ENCODE peak calls at places on chromosomes 6 and 20, in ten cellular contexts. One of them, this sample, is unnamed.

GRCh38 chr6:37550436-37550835 is 50.7 kb upstream of the CCDC167 start:
- DNase-seq in amniotic stem cell: no peak
- DNase-seq in activated CD4-positive, alpha-beta T cell treated with anti-CD3 and anti-CD28 coated beads, Interleukin-2, amount 50 U/mL, for 1 hour: no peak
- DNase-seq in EL: peak; percentile 59
- DNase-seq in effector CD4-positive, alpha-beta T cell: no peak
- DNase-seq in NCI-H446: peak; percentile 27
- DNase-seq in Kasumi-1: no peak
- DNase-seq in suprapubic skin: no peak
- DNase-seq in activated CD4-positive, CD25-positive, alpha-beta regulatory T cell: no peak
- DNase-seq in astrocyte of the spinal cord: peak; percentile 43
- DNase-seq in this sample: no peak

GRCh38 chr20:25484911-25485511 is 77.5 kb downstream of the GINS1 start:
- DNase-seq in amniotic stem cell: no peak
- DNase-seq in activated CD4-positive, alpha-beta T cell treated with anti-CD3 and anti-CD28 coated beads, Interleukin-2, amount 50 U/mL, for 1 hour: no peak
- DNase-seq in EL: no peak
- DNase-seq in effector CD4-positive, alpha-beta T cell: no peak
- DNase-seq in NCI-H446: no peak
- DNase-seq in Kasumi-1: no peak
- DNase-seq in suprapubic skin: no peak
- DNase-seq in activated CD4-positive, CD25-positive, alpha-beta regulatory T cell: no peak
- DNase-seq in astrocyte of the spinal cord: no peak
- DNase-seq in this sample: no peak

GRCh38 chr6:119234457-119234856 is 115.1 kb downstream of the MAN1A1 start:
- DNase-seq in amniotic stem cell: no peak
- DNase-seq in activated CD4-positive, alpha-beta T cell treated with anti-CD3 and anti-CD28 coated beads, Interleukin-2, amount 50 U/mL, for 1 hour: no peak
- DNase-seq in EL: no peak
- DNase-seq in effector CD4-positive, alpha-beta T cell: no peak
- DNase-seq in NCI-H446: no peak
- DNase-seq in Kasumi-1: no peak
- DNase-seq in suprapubic skin: no peak
- DNase-seq in activated CD4-positive, CD25-positive, alpha-beta regulatory T cell: no peak
- DNase-seq in astrocyte of the spinal cord: no peak
- DNase-seq in this sample: no peak

GRCh38 chr20:38999217-38999616 is 37.1 kb downstream of the DHX35 start:
- DNase-seq in amniotic stem cell: no peak
- DNase-seq in activated CD4-positive, alpha-beta T cell treated with anti-CD3 and anti-CD28 coated beads, Interleukin-2, amount 50 U/mL, for 1 hour: no peak
- DNase-seq in EL: no peak
- DNase-seq in effector CD4-positive, alpha-beta T cell: no peak
- DNase-seq in NCI-H446: no peak
- DNase-seq in Kasumi-1: no peak
- DNase-seq in suprapubic skin: no peak
- DNase-seq in activated CD4-positive, CD25-positive, alpha-beta regulatory T cell: no peak
- DNase-seq in astrocyte of the spinal cord: no peak
- DNase-seq in this sample: no peak

GRCh38 chr20:62374431-62375152 is 7.5 kb upstream of the LAMA5 start:
- DNase-seq in amniotic stem cell: no peak
- DNase-seq in activated CD4-positive, alpha-beta T cell treated with anti-CD3 and anti-CD28 coated beads, Interleukin-2, amount 50 U/mL, for 1 hour: no peak
- DNase-seq in EL: no peak
- DNase-seq in effector CD4-positive, alpha-beta T cell: no peak
- DNase-seq in NCI-H446: no peak
- DNase-seq in Kasumi-1: no peak
- DNase-seq in suprapubic skin: no peak
- DNase-seq in activated CD4-positive, CD25-positive, alpha-beta regulatory T cell: no peak
- DNase-seq in astrocyte of the spinal cord: no peak
- DNase-seq in this sample: no peak

GRCh38 chr20:24942679-24943078 is 6.4 kb upstream of the CST7 start:
- DNase-seq in amniotic stem cell: no peak
- DNase-seq in activated CD4-positive, alpha-beta T cell treated with anti-CD3 and anti-CD28 coated beads, Interleukin-2, amount 50 U/mL, for 1 hour: no peak
- DNase-seq in EL: no peak
- DNase-seq in effector CD4-positive, alpha-beta T cell: no peak
- DNase-seq in NCI-H446: no peak
- DNase-seq in Kasumi-1: no peak
- DNase-seq in suprapubic skin: peak; percentile 27
- DNase-seq in activated CD4-positive, CD25-positive, alpha-beta regulatory T cell: no peak
- DNase-seq in astrocyte of the spinal cord: no peak
- DNase-seq in this sample: no peak

GRCh38 chr6:159948199-159948598 is 20.7 kb upstream of the IGF2R start:
- DNase-seq in amniotic stem cell: no peak
- DNase-seq in activated CD4-positive, alpha-beta T cell treated with anti-CD3 and anti-CD28 coated beads, Interleukin-2, amount 50 U/mL, for 1 hour: no peak
- DNase-seq in EL: no peak
- DNase-seq in effector CD4-positive, alpha-beta T cell: no peak
- DNase-seq in NCI-H446: no peak
- DNase-seq in Kasumi-1: no peak
- DNase-seq in suprapubic skin: no peak
- DNase-seq in activated CD4-positive, CD25-positive, alpha-beta regulatory T cell: no peak
- DNase-seq in astrocyte of the spinal cord: no peak
- DNase-seq in this sample: no peak

GRCh38 chr6:148831064-148831463 is 84.2 kb downstream of the UST start:
- DNase-seq in amniotic stem cell: no peak
- DNase-seq in activated CD4-positive, alpha-beta T cell treated with anti-CD3 and anti-CD28 coated beads, Interleukin-2, amount 50 U/mL, for 1 hour: peak; percentile 31
- DNase-seq in EL: peak; percentile 13
- DNase-seq in effector CD4-positive, alpha-beta T cell: peak; percentile 14
- DNase-seq in NCI-H446: no peak
- DNase-seq in Kasumi-1: no peak
- DNase-seq in suprapubic skin: no peak
- DNase-seq in activated CD4-positive, CD25-positive, alpha-beta regulatory T cell: no peak
- DNase-seq in astrocyte of the spinal cord: no peak
- DNase-seq in this sample: no peak

GRCh38 chr6:110626442-110626841 is 150.0 kb upstream of the SLC22A16 start:
- DNase-seq in amniotic stem cell: no peak
- DNase-seq in activated CD4-positive, alpha-beta T cell treated with anti-CD3 and anti-CD28 coated beads, Interleukin-2, amount 50 U/mL, for 1 hour: no peak
- DNase-seq in EL: no peak
- DNase-seq in effector CD4-positive, alpha-beta T cell: no peak
- DNase-seq in NCI-H446: no peak
- DNase-seq in Kasumi-1: no peak
- DNase-seq in suprapubic skin: no peak
- DNase-seq in activated CD4-positive, CD25-positive, alpha-beta regulatory T cell: no peak
- DNase-seq in astrocyte of the spinal cord: no peak
- DNase-seq in this sample: no peak

GRCh38 chr6:168117942-168118341 is 38.9 kb upstream of the FRMD1 start:
- DNase-seq in amniotic stem cell: no peak
- DNase-seq in activated CD4-positive, alpha-beta T cell treated with anti-CD3 and anti-CD28 coated beads, Interleukin-2, amount 50 U/mL, for 1 hour: no peak
- DNase-seq in EL: no peak
- DNase-seq in effector CD4-positive, alpha-beta T cell: no peak
- DNase-seq in NCI-H446: no peak
- DNase-seq in Kasumi-1: no peak
- DNase-seq in suprapubic skin: peak; percentile 6
- DNase-seq in activated CD4-positive, CD25-positive, alpha-beta regulatory T cell: no peak
- DNase-seq in astrocyte of the spinal cord: no peak
- DNase-seq in this sample: no peak

GRCh38 chr20:62238569-62239277 is 402 bp downstream of the OSBPL2 start:
- DNase-seq in amniotic stem cell: no peak
- DNase-seq in activated CD4-positive, alpha-beta T cell treated with anti-CD3 and anti-CD28 coated beads, Interleukin-2, amount 50 U/mL, for 1 hour: no peak
- DNase-seq in EL: no peak
- DNase-seq in effector CD4-positive, alpha-beta T cell: no peak
- DNase-seq in NCI-H446: no peak
- DNase-seq in Kasumi-1: peak; percentile 8
- DNase-seq in suprapubic skin: no peak
- DNase-seq in activated CD4-positive, CD25-positive, alpha-beta regulatory T cell: no peak
- DNase-seq in astrocyte of the spinal cord: no peak
- DNase-seq in this sample: no peak

GRCh38 chr20:63062188-63063140 is 55.7 kb upstream of the BHLHE23 start:
- DNase-seq in amniotic stem cell: no peak
- DNase-seq in activated CD4-positive, alpha-beta T cell treated with anti-CD3 and anti-CD28 coated beads, Interleukin-2, amount 50 U/mL, for 1 hour: no peak
- DNase-seq in EL: no peak
- DNase-seq in effector CD4-positive, alpha-beta T cell: no peak
- DNase-seq in NCI-H446: no peak
- DNase-seq in Kasumi-1: no peak
- DNase-seq in suprapubic skin: peak; percentile 32
- DNase-seq in activated CD4-positive, CD25-positive, alpha-beta regulatory T cell: no peak
- DNase-seq in astrocyte of the spinal cord: no peak
- DNase-seq in this sample: no peak

GRCh38 chr20:57708694-57709673 is 831 bp downstream of the PMEPA1 start:
- DNase-seq in amniotic stem cell: no peak
- DNase-seq in activated CD4-positive, alpha-beta T cell treated with anti-CD3 and anti-CD28 coated beads, Interleukin-2, amount 50 U/mL, for 1 hour: peak; percentile 57
- DNase-seq in EL: no peak
- DNase-seq in effector CD4-positive, alpha-beta T cell: peak; percentile 50
- DNase-seq in NCI-H446: no peak
- DNase-seq in Kasumi-1: no peak
- DNase-seq in suprapubic skin: no peak
- DNase-seq in activated CD4-positive, CD25-positive, alpha-beta regulatory T cell: no peak
- DNase-seq in astrocyte of the spinal cord: no peak
- DNase-seq in this sample: no peak

GRCh38 chr6:109769213-109769612 is 78.1 kb downstream of the FIG4 start:
- DNase-seq in amniotic stem cell: no peak
- DNase-seq in activated CD4-positive, alpha-beta T cell treated with anti-CD3 and anti-CD28 coated beads, Interleukin-2, amount 50 U/mL, for 1 hour: no peak
- DNase-seq in EL: no peak
- DNase-seq in effector CD4-positive, alpha-beta T cell: no peak
- DNase-seq in NCI-H446: no peak
- DNase-seq in Kasumi-1: no peak
- DNase-seq in suprapubic skin: no peak
- DNase-seq in activated CD4-positive, CD25-positive, alpha-beta regulatory T cell: no peak
- DNase-seq in astrocyte of the spinal cord: no peak
- DNase-seq in this sample: no peak

GRCh38 chr20:18263723-18264122 is 24.6 kb upstream of the ZNF133 start:
- DNase-seq in amniotic stem cell: no peak
- DNase-seq in activated CD4-positive, alpha-beta T cell treated with anti-CD3 and anti-CD28 coated beads, Interleukin-2, amount 50 U/mL, for 1 hour: no peak
- DNase-seq in EL: no peak
- DNase-seq in effector CD4-positive, alpha-beta T cell: no peak
- DNase-seq in NCI-H446: peak; percentile 61
- DNase-seq in Kasumi-1: no peak
- DNase-seq in suprapubic skin: no peak
- DNase-seq in activated CD4-positive, CD25-positive, alpha-beta regulatory T cell: no peak
- DNase-seq in astrocyte of the spinal cord: peak; percentile 10
- DNase-seq in this sample: no peak

GRCh38 chr20:4813076-4813838 is 91.5 kb downstream of the PRND start:
- DNase-seq in amniotic stem cell: no peak
- DNase-seq in activated CD4-positive, alpha-beta T cell treated with anti-CD3 and anti-CD28 coated beads, Interleukin-2, amount 50 U/mL, for 1 hour: peak; percentile 18
- DNase-seq in EL: no peak
- DNase-seq in effector CD4-positive, alpha-beta T cell: no peak
- DNase-seq in NCI-H446: no peak
- DNase-seq in Kasumi-1: peak; percentile 42
- DNase-seq in suprapubic skin: peak; percentile 51
- DNase-seq in activated CD4-positive, CD25-positive, alpha-beta regulatory T cell: no peak
- DNase-seq in astrocyte of the spinal cord: no peak
- DNase-seq in this sample: no peak

GRCh38 chr6:130520235-130520634 is 154.4 kb downstream of the TMEM200A start:
- DNase-seq in amniotic stem cell: no peak
- DNase-seq in activated CD4-positive, alpha-beta T cell treated with anti-CD3 and anti-CD28 coated beads, Interleukin-2, amount 50 U/mL, for 1 hour: no peak
- DNase-seq in EL: peak; percentile 44
- DNase-seq in effector CD4-positive, alpha-beta T cell: no peak
- DNase-seq in NCI-H446: no peak
- DNase-seq in Kasumi-1: no peak
- DNase-seq in suprapubic skin: no peak
- DNase-seq in activated CD4-positive, CD25-positive, alpha-beta regulatory T cell: no peak
- DNase-seq in astrocyte of the spinal cord: no peak
- DNase-seq in this sample: no peak

GRCh38 chr6:6003334-6004146 is 3.2 kb downstream of the NRN1 start:
- DNase-seq in amniotic stem cell: no peak
- DNase-seq in activated CD4-positive, alpha-beta T cell treated with anti-CD3 and anti-CD28 coated beads, Interleukin-2, amount 50 U/mL, for 1 hour: no peak
- DNase-seq in EL: peak; percentile 37
- DNase-seq in effector CD4-positive, alpha-beta T cell: no peak
- DNase-seq in NCI-H446: no peak
- DNase-seq in Kasumi-1: peak; percentile 68
- DNase-seq in suprapubic skin: no peak
- DNase-seq in activated CD4-positive, CD25-positive, alpha-beta regulatory T cell: no peak
- DNase-seq in astrocyte of the spinal cord: peak; percentile 22
- DNase-seq in this sample: no peak

GRCh38 chr6:158754738-158755137 is 64.4 kb downstream of the EZR start:
- DNase-seq in amniotic stem cell: no peak
- DNase-seq in activated CD4-positive, alpha-beta T cell treated with anti-CD3 and anti-CD28 coated beads, Interleukin-2, amount 50 U/mL, for 1 hour: no peak
- DNase-seq in EL: no peak
- DNase-seq in effector CD4-positive, alpha-beta T cell: no peak
- DNase-seq in NCI-H446: no peak
- DNase-seq in Kasumi-1: no peak
- DNase-seq in suprapubic skin: no peak
- DNase-seq in activated CD4-positive, CD25-positive, alpha-beta regulatory T cell: no peak
- DNase-seq in astrocyte of the spinal cord: no peak
- DNase-seq in this sample: no peak

GRCh38 chr6:139231206-139231605 is 60.6 kb downstream of the TXLNB start:
- DNase-seq in amniotic stem cell: no peak
- DNase-seq in activated CD4-positive, alpha-beta T cell treated with anti-CD3 and anti-CD28 coated beads, Interleukin-2, amount 50 U/mL, for 1 hour: no peak
- DNase-seq in EL: no peak
- DNase-seq in effector CD4-positive, alpha-beta T cell: no peak
- DNase-seq in NCI-H446: no peak
- DNase-seq in Kasumi-1: no peak
- DNase-seq in suprapubic skin: no peak
- DNase-seq in activated CD4-positive, CD25-positive, alpha-beta regulatory T cell: no peak
- DNase-seq in astrocyte of the spinal cord: no peak
- DNase-seq in this sample: no peak

GRCh38 chr6:35181933-35182612 is 31.7 kb upstream of the SCUBE3 start:
- DNase-seq in amniotic stem cell: no peak
- DNase-seq in activated CD4-positive, alpha-beta T cell treated with anti-CD3 and anti-CD28 coated beads, Interleukin-2, amount 50 U/mL, for 1 hour: no peak
- DNase-seq in EL: peak; percentile 90
- DNase-seq in effector CD4-positive, alpha-beta T cell: no peak
- DNase-seq in NCI-H446: peak; percentile 32
- DNase-seq in Kasumi-1: no peak
- DNase-seq in suprapubic skin: no peak
- DNase-seq in activated CD4-positive, CD25-positive, alpha-beta regulatory T cell: no peak
- DNase-seq in astrocyte of the spinal cord: peak; percentile 94
- DNase-seq in this sample: no peak

GRCh38 chr6:167795321-167795811 is 31.3 kb upstream of the AFDN start:
- DNase-seq in amniotic stem cell: no peak
- DNase-seq in activated CD4-positive, alpha-beta T cell treated with anti-CD3 and anti-CD28 coated beads, Interleukin-2, amount 50 U/mL, for 1 hour: no peak
- DNase-seq in EL: no peak
- DNase-seq in effector CD4-positive, alpha-beta T cell: no peak
- DNase-seq in NCI-H446: no peak
- DNase-seq in Kasumi-1: no peak
- DNase-seq in suprapubic skin: no peak
- DNase-seq in activated CD4-positive, CD25-positive, alpha-beta regulatory T cell: no peak
- DNase-seq in astrocyte of the spinal cord: no peak
- DNase-seq in this sample: no peak

GRCh38 chr20:49344975-49345374 is 67.1 kb upstream of the ZNFX1 start:
- DNase-seq in amniotic stem cell: peak; percentile 96
- DNase-seq in activated CD4-positive, alpha-beta T cell treated with anti-CD3 and anti-CD28 coated beads, Interleukin-2, amount 50 U/mL, for 1 hour: no peak
- DNase-seq in EL: peak; percentile 98
- DNase-seq in effector CD4-positive, alpha-beta T cell: no peak
- DNase-seq in NCI-H446: peak; percentile 92
- DNase-seq in Kasumi-1: no peak
- DNase-seq in suprapubic skin: peak; percentile 75
- DNase-seq in activated CD4-positive, CD25-positive, alpha-beta regulatory T cell: no peak
- DNase-seq in astrocyte of the spinal cord: peak; percentile 88
- DNase-seq in this sample: peak; percentile 74

GRCh38 chr6:88869263-88870023 is 94.0 kb downstream of the RNGTT start:
- DNase-seq in amniotic stem cell: no peak
- DNase-seq in activated CD4-positive, alpha-beta T cell treated with anti-CD3 and anti-CD28 coated beads, Interleukin-2, amount 50 U/mL, for 1 hour: no peak
- DNase-seq in EL: peak; percentile 48
- DNase-seq in effector CD4-positive, alpha-beta T cell: no peak
- DNase-seq in NCI-H446: no peak
- DNase-seq in Kasumi-1: no peak
- DNase-seq in suprapubic skin: no peak
- DNase-seq in activated CD4-positive, CD25-positive, alpha-beta regulatory T cell: no peak
- DNase-seq in astrocyte of the spinal cord: peak; percentile 39
- DNase-seq in this sample: no peak

GRCh38 chr6:4645713-4646356 is 130.4 kb upstream of the CDYL start:
- DNase-seq in amniotic stem cell: no peak
- DNase-seq in activated CD4-positive, alpha-beta T cell treated with anti-CD3 and anti-CD28 coated beads, Interleukin-2, amount 50 U/mL, for 1 hour: no peak
- DNase-seq in EL: no peak
- DNase-seq in effector CD4-positive, alpha-beta T cell: no peak
- DNase-seq in NCI-H446: no peak
- DNase-seq in Kasumi-1: no peak
- DNase-seq in suprapubic skin: no peak
- DNase-seq in activated CD4-positive, CD25-positive, alpha-beta regulatory T cell: no peak
- DNase-seq in astrocyte of the spinal cord: no peak
- DNase-seq in this sample: no peak